ENCODE peak calls at places on chromosome 2, in nine cellular contexts. F, H, X, N, J, T, Y, O and K are unnamed samples. For H3K4me1, the result is how much of the 10 kb centered on the place peaks cover.

GRCh38 chr2:79935771-79936657 is 368.5 kb downstream of the LRRTM1 start:
- DNase-seq in F (no peak), H (peak), X (peak), N (peak), J (peak), T (no peak), Y (peak), O (no peak), K (no peak)

GRCh38 chr2:37324536-37324785 is 172 bp downstream of the PRKD3 start:
- DNase-seq in F (peak), H (no peak), X (peak), N (peak), J (no peak), T (peak), Y (peak), O (peak), K (no peak)

GRCh38 chr2:234495801-234496441 is 960 bp downstream of the ARL4C start:
- DNase-seq in F (peak), H (peak), X (peak), N (peak), J (peak), T (no peak), Y (peak), O (no peak), K (no peak)

GRCh38 chr2:11123001-11123809 is 32.1 kb upstream of the SLC66A3 start:
- DNase-seq in F (no peak), H (no peak), X (no peak), N (no peak), J (no peak), T (no peak), Y (no peak), O (no peak), K (no peak)

GRCh38 chr2:10079931-10080535 is at the start of gene CYS1:
- DNase-seq in F (no peak), H (no peak), X (no peak), N (peak), J (peak), T (no peak), Y (no peak), O (no peak), K (no peak)

GRCh38 chr2:37570773-37571570 is 100.5 kb downstream of the CDC42EP3 start:
- DNase-seq in F (no peak), H (no peak), X (no peak), N (no peak), J (peak), T (no peak), Y (no peak), O (no peak), K (no peak)

GRCh38 chr2:176643711-176644110 is 374.5 kb downstream of the MTX2 start:
- DNase-seq in F (no peak), H (no peak), X (no peak), N (no peak), J (peak), T (no peak), Y (no peak), O (no peak), K (no peak)

GRCh38 chr2:100293341-100294161 is 28.8 kb downstream of the LONRF2 start:
- DNase-seq in F (no peak), H (no peak), X (no peak), N (no peak), J (peak), T (no peak), Y (no peak), O (no peak), K (no peak)

GRCh38 chr2:119387381-119388129 is 20.8 kb downstream of the DBI start:
- DNase-seq in F (peak), H (peak), X (peak), N (peak), J (peak), T (peak), Y (peak), O (peak), K (no peak)

GRCh38 chr2:11631462-11631861 is 38.5 kb downstream of the NTSR2 start:
- DNase-seq in F (no peak), H (no peak), X (no peak), N (no peak), J (peak), T (no peak), Y (no peak), O (no peak), K (no peak)

GRCh38 chr2:203328735-203329549 is 748 bp downstream of the ABI2 start:
- DNase-seq in F (peak), H (no peak), X (peak), N (peak), J (peak), T (no peak), Y (peak), O (no peak), K (no peak)

GRCh38 chr2:174914894-174915760 is 90.1 kb downstream of the CHN1 start:
- DNase-seq in F (no peak), H (peak), X (no peak), N (peak), J (no peak), T (no peak), Y (no peak), O (no peak), K (no peak)

GRCh38 chr2:83191316-83191715 is 1267.8 kb downstream of the SUCLG1 start:
- DNase-seq in F (no peak), H (no peak), X (no peak), N (no peak), J (no peak), T (no peak), Y (no peak), O (no peak), K (no peak)

GRCh38 chr2:213232649-213233437 is 51.4 kb upstream of the SPAG16 start:
- DNase-seq in F (no peak), H (no peak), X (no peak), N (peak), J (no peak), T (no peak), Y (peak), O (no peak), K (no peak)

GRCh38 chr2:62672601-62673000 is 32.9 kb upstream of the EHBP1 start:
- DNase-seq in F (no peak), H (no peak), X (no peak), N (peak), J (peak), T (no peak), Y (no peak), O (no peak), K (no peak)

GRCh38 chr2:84636080-84636971 is 120.0 kb downstream of the DNAH6 start:
- DNase-seq in F (no peak), H (no peak), X (peak), N (no peak), J (no peak), T (no peak), Y (peak), O (no peak), K (no peak)

GRCh38 chr2:200356794-200357472 is 50.4 kb downstream of the SPATS2L start:
- DNase-seq in F (no peak), H (no peak), X (no peak), N (no peak), J (no peak), T (no peak), Y (no peak), O (no peak), K (no peak)
- H3K4me1 ChIP-seq in F (under half), H (under half), X (under half), N (under half), J (under half), T (under half), Y (under half), O (under half), K (half or more)

DNA sequence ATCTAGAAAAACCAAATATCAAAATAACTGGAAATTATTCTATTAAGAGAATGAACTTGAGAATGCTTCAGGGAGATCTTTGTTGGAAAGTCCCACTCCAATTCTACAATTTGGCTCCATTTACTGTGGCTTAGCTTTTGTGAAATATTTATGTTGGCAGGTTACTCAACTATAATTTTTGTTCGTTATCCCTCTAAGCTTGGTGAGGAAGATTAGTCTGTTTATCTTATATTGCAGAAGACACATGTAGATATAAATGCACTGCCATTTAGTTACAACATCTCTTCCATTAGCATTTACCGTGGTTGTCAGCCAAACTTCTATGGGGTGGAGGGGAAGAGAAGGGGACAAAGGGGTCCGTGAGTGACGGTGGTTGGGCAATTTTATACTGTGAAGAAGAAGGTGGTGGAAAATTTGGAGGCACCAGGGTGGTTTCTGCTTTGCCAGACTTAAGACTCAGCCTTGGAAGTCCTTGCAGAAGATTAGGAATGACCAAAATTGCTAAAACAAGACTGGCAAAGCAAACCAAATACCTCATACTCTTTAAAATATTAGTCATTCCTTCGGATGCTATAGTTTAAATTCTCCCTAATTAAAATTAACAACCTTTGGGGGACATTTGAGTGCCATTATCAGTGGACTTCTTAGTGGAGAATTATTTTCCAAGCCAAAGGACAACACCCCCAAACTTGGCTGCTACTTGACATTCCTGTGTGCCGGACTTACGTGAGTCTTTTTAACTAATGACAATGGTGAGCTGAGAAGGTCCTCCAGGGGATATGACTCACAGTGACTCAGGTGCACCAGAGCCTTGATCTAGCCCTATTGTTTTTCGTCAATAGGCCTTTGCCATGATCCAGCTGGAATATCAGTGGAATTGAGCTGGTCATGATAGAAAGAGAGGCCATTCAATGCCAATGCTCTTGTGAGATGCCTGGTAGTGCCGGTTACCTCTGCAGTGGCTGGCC is 117.8 kb upstream of the CXCR4 start:
- DNase-seq in F (no peak), H (no peak), X (no peak), N (no peak), J (peak), T (no peak), Y (no peak), O (no peak), K (no peak)
- TF ChIP-seq POLR2A in F (no peak), H (no peak), X (no peak), N (no peak), J (no peak), T (no peak), Y (no peak), O (no peak), K (no peak)

GRCh38 chr2:88307817-88308216 is 137.7 kb downstream of the THNSL2 start:
- DNase-seq in F (no peak), H (no peak), X (no peak), N (no peak), J (peak), T (no peak), Y (no peak), O (no peak), K (no peak)
- TF ChIP-seq CTCF in F (peak), H (no peak), X (no peak), N (no peak), J (peak), T (no peak), Y (peak), O (no peak), K (no peak)

DNA sequence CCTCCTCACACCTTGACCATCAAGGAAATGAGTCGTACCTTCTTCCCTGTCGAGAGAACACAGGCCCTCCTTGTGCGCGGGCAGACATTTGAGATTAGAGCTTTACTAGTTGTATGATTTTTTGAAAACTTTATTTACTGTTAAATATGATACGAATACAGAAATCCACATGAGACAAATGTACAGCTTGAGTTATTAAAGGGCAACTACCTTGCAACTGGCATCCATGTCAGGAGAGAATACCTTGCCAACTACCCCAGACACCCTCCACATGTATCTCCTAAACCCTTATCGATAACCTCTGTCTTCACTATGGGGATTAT is 28.3 kb downstream of the KLHL23 start:
- DNase-seq in F (no peak), H (no peak), X (no peak), N (no peak), J (no peak), T (no peak), Y (no peak), O (no peak), K (no peak)
- H3K4me1 ChIP-seq in F (under half), H (under half), X (under half), N (under half), J (under half), T (under half), Y (under half), O (under half), K (under half)

GRCh38 chr2:85889648-85890281 is 975 bp upstream of the ST3GAL5 start:
- DNase-seq in F (peak), H (no peak), X (peak), N (peak), J (peak), T (no peak), Y (peak), O (no peak), K (no peak)

GRCh38 chr2:85888020-85888744 is 608 bp downstream of the ST3GAL5 start:
- DNase-seq in F (no peak), H (no peak), X (peak), N (peak), J (no peak), T (no peak), Y (peak), O (no peak), K (no peak)

GRCh38 chr2:85890522-85891176 is 1.9 kb upstream of the ST3GAL5 start:
- DNase-seq in F (no peak), H (no peak), X (no peak), N (no peak), J (no peak), T (no peak), Y (no peak), O (no peak), K (no peak)

GRCh38 chr2:85887566-85888019 is 1.2 kb downstream of the ST3GAL5 start:
- DNase-seq in F (peak), H (peak), X (peak), N (peak), J (peak), T (peak), Y (peak), O (no peak), K (no peak)

DNA sequence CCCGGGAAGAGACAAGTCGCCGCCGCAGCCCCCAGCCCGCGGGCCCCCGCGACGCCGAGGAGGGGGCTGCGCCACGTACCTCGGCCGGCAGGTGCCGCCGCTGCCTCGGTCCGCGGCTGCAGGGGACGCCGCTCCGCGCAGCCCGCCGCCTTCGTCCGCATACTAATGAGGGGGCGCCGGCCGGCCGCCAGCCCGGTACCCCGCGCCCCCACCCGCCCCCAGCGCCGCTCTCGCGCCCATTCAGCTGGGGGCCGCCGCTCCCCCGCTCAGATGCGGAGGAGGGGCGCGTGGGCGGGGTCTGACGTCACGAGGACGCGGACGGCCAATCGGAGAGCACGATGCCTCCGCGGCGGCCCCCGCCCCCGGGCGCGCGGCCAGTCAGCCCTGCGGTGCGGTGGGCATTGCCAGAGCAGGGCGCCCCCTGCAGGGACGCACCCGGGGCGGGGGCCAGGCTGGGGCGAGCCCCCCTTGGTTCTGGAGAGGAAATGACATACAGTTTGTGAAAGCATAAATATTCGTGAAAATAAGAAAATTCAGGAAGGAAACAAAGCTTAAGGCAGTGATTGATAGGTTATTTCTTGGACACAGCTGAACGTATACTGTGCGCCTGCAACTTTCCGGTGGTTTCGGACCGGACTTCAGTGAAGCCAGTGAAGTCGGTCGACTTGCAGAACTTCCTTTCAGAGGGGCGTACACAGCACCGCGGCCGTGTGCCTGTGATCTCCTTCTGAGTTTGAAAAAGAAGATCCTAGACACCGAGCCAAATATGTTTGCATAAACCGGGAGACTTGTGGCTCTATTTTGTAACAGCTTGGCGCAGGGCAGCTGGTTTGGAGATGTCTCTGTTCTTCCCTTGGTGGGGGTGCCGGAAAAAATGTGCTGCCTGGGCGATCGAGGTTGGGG is at the start of gene ST3GAL5:
- DNase-seq in F (peak), H (peak), X (peak), N (peak), J (peak), T (peak), Y (peak), O (peak), K (no peak)
- TF ChIP-seq POLR2A in F (peak), H (no peak), X (peak), N (peak), J (peak), T (peak), Y (no peak), O (no peak), K (no peak)

DNA sequence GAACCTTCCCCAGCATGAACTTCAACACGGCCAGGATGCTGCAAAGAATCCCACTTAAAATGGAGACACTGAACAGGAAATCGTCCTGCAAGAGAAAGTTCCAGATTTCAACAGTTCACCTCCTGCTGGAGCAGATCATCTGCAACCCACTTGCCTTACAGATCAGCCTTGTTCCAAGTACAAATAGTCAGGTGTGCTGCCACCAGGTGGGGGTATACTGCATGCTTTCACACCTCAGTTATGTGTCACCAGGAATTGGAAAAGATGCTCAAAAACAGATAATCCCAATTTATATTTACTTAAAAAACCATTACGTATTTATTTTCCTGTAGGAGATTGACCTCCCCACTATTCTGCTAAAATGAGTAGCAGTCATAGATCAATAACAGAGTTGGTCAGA is 212.3 kb downstream of the MGAT5 start:
- DNase-seq in F (no peak), H (peak), X (no peak), N (no peak), J (peak), T (no peak), Y (no peak), O (no peak), K (peak)
- TF ChIP-seq CTCF in F (peak), H (no peak), X (no peak), N (no peak), J (peak), T (no peak), Y (peak), O (no peak), K (no peak)

GRCh38 chr2:25303517-25304338 is 38.0 kb downstream of the DNMT3A start:
- DNase-seq in F (no peak), H (no peak), X (no peak), N (no peak), J (no peak), T (no peak), Y (no peak), O (no peak), K (no peak)
- H3K4me1 ChIP-seq in F (under half), H (under half), X (under half), N (under half), J (under half), T (under half), Y (under half), O (under half), K (half or more)

GRCh38 chr2:23485841-23486395 is 100.9 kb downstream of the KLHL29 start:
- DNase-seq in F (no peak), H (no peak), X (no peak), N (no peak), J (no peak), T (no peak), Y (no peak), O (peak), K (no peak)
- TF ChIP-seq POLR2A in F (no peak), H (no peak), X (no peak), N (no peak), J (no peak), T (no peak), Y (no peak), O (no peak), K (no peak)